ENCODE peak calls at places on chromosomes 4 and X, in seven cellular contexts. U is K562, P is HCT116, G is HepG2, Y is SK-N-SH, T is T47D, L is H1. J is an unnamed sample.

GRCh38 chr4:114383055-114383454 is 215.6 kb upstream of the UGT8 start:
- DNase-seq in U (no peak), P (no peak), G (no peak), Y (no peak), T (no peak), L (no peak), J (no peak)

GRCh38 chr4:70754990-70755688 is 33.4 kb downstream of the RUFY3 start:
- DNase-seq in U (no peak), P (no peak), G (no peak), Y (no peak), T (no peak), L (no peak), J (no peak)

GRCh38 chrX:45068555-45068954 is 132.1 kb downstream of the DIPK2B start:
- DNase-seq in U (no peak), P (no peak), G (no peak), Y (no peak), T (no peak), L (no peak), J (no peak)

GRCh38 chr4:173917255-173917960 is 366.1 kb downstream of the FBXO8 start:
- DNase-seq in U (no peak), P (no peak), G (no peak), Y (no peak), T (no peak), L (no peak), J (no peak)

GRCh38 chr4:1504786-1505500 is 98.7 kb upstream of the NKX1-1 start:
- DNase-seq in U (no peak), P (no peak), G (no peak), Y (peak), T (no peak), L (no peak), J (no peak)

GRCh38 chr4:5051692-5052423 is 578 bp downstream of the STK32B start:
- DNase-seq in U (no peak), P (no peak), G (no peak), Y (no peak), T (no peak), L (peak), J (no peak)

GRCh38 chrX:20438871-20439526 is 172.3 kb upstream of the RPS6KA3 start:
- DNase-seq in U (no peak), P (no peak), G (peak), Y (peak), T (peak), L (no peak), J (no peak)

GRCh38 chrX:44306336-44306735 is 37.1 kb downstream of the EFHC2 start:
- DNase-seq in U (no peak), P (no peak), G (no peak), Y (no peak), T (no peak), L (no peak), J (no peak)

GRCh38 chr4:154082760-154083530 is 294.1 kb upstream of the SFRP2 start:
- DNase-seq in U (peak), P (no peak), G (no peak), Y (peak), T (no peak), L (peak), J (no peak)

GRCh38 chr4:47383829-47384427 is 79.6 kb downstream of the COMMD8 start:
- DNase-seq in U (peak), P (peak), G (peak), Y (peak), T (no peak), L (no peak), J (no peak)

GRCh38 chr4:25433966-25434667 is 57.1 kb downstream of the ANAPC4 start:
- DNase-seq in U (no peak), P (no peak), G (no peak), Y (no peak), T (no peak), L (no peak), J (no peak)

GRCh38 chr4:89316931-89317366 is 9.3 kb upstream of the GPRIN3 start:
- DNase-seq in U (no peak), P (no peak), G (no peak), Y (no peak), T (no peak), L (no peak), J (no peak)

GRCh38 chr4:28151314-28151713 is 1290.7 kb downstream of the STIM2 start:
- DNase-seq in U (no peak), P (no peak), G (no peak), Y (no peak), T (no peak), L (no peak), J (no peak)

GRCh38 chr4:74934016-74934821 is 1.3 kb downstream of the PARM1 start:
- DNase-seq in U (no peak), P (no peak), G (no peak), Y (peak), T (peak), L (peak), J (no peak)

GRCh38 chr4:95431678-95432077 is 117.1 kb downstream of the UNC5C start:
- DNase-seq in U (no peak), P (no peak), G (no peak), Y (no peak), T (no peak), L (no peak), J (no peak)

GRCh38 chr4:147526272-147526654 is 45.4 kb downstream of the EDNRA start:
- DNase-seq in U (no peak), P (no peak), G (no peak), Y (no peak), T (no peak), L (no peak), J (no peak)
- TF ChIP-seq JUND in U (no peak), P (no peak), G (no peak), Y (no peak), T (no peak), L (no peak), J (no peak)

GRCh38 chr4:146255874-146256273 is 41.5 kb downstream of the REELD1 start:
- DNase-seq in U (no peak), P (no peak), G (peak), Y (no peak), T (no peak), L (no peak), J (no peak)
- TF ChIP-seq JUND in U (no peak), P (no peak), G (no peak), Y (peak), T (no peak), L (no peak), J (no peak)

GRCh38 chr4:141933978-141934377 is 297.6 kb downstream of the IL15 start:
- DNase-seq in U (peak), P (no peak), G (no peak), Y (no peak), T (no peak), L (no peak), J (no peak)
- TF ChIP-seq JUND in U (no peak), P (no peak), G (no peak), Y (no peak), T (no peak), L (no peak), J (no peak)

GRCh38 chr4:7942019-7942556 is 2.4 kb upstream of the AFAP1 start:
- DNase-seq in U (no peak), P (no peak), G (peak), Y (no peak), T (no peak), L (no peak), J (no peak)
- TF ChIP-seq JUND in U (no peak), P (no peak), G (no peak), Y (no peak), T (no peak), L (no peak), J (no peak)

GRCh38 chrX:121958886-121959285 is 911.5 kb downstream of the GLUD2 start:
- DNase-seq in U (no peak), P (no peak), G (no peak), Y (no peak), T (no peak), L (no peak), J (no peak)
- TF ChIP-seq JUND in U (no peak), P (no peak), G (no peak), Y (no peak), T (no peak), L (no peak), J (no peak)

J was measured in GM12878.